ENCODE peak calls at places on chromosomes 7 and 10, in five cellular contexts. One of them, this sample, is unnamed.
A peak's percentile ranks its signal among the peaks of the same experiment; 100 is the strongest.

GRCh38 chr7:114789942-114790341 is 132.0 kb upstream of the MDFIC start:
- DNase-seq in mucosa of descending colon: no peak
- DNase-seq in NCI-H774: no peak
- DNase-seq in naive B cell: no peak
- DNase-seq in Kasumi-1: no peak
- DNase-seq in this sample: no peak

GRCh38 chr7:45923290-45923689 is 2.2 kb upstream of the IGFBP3 start:
- DNase-seq in mucosa of descending colon: peak; percentile 75
- DNase-seq in NCI-H774: peak; percentile 39
- DNase-seq in naive B cell: peak; percentile 26
- DNase-seq in Kasumi-1: peak; percentile 83
- DNase-seq in this sample: no peak

GRCh38 chr7:31735991-31736982 is 49.3 kb downstream of the PPP1R17 start:
- DNase-seq in mucosa of descending colon: peak; percentile 45
- DNase-seq in NCI-H774: peak; percentile 57
- DNase-seq in naive B cell: no peak
- DNase-seq in Kasumi-1: peak; percentile 88
- DNase-seq in this sample: peak; percentile 22

GRCh38 chr7:481219-481930 is 38.3 kb downstream of the PDGFA start:
- DNase-seq in mucosa of descending colon: peak; percentile 11
- DNase-seq in NCI-H774: no peak
- DNase-seq in naive B cell: no peak
- DNase-seq in Kasumi-1: no peak
- DNase-seq in this sample: no peak

GRCh38 chr10:42933454-42934340 is 143.2 kb upstream of the RET start:
- DNase-seq in mucosa of descending colon: peak; percentile 54
- DNase-seq in NCI-H774: peak; percentile 70
- DNase-seq in naive B cell: no peak
- DNase-seq in Kasumi-1: no peak
- DNase-seq in this sample: no peak

GRCh38 chr10:103800110-103800509 is 55.3 kb downstream of the SH3PXD2A start:
- DNase-seq in mucosa of descending colon: no peak
- DNase-seq in NCI-H774: no peak
- DNase-seq in naive B cell: no peak
- DNase-seq in Kasumi-1: no peak
- DNase-seq in this sample: no peak

GRCh38 chr10:133359554-133359971 is 1.7 kb upstream of the FUOM start:
- DNase-seq in mucosa of descending colon: peak; percentile 79
- DNase-seq in NCI-H774: no peak
- DNase-seq in naive B cell: no peak
- DNase-seq in Kasumi-1: no peak
- DNase-seq in this sample: no peak

GRCh38 chr10:98088186-98088971 is 46.1 kb upstream of the R3HCC1L start:
- DNase-seq in mucosa of descending colon: no peak
- DNase-seq in NCI-H774: no peak
- DNase-seq in naive B cell: no peak
- DNase-seq in Kasumi-1: no peak
- DNase-seq in this sample: no peak